ENCODE peak calls at places on chromosomes 7 and 10, in four cellular contexts. M is HepG2, F is A549, E is K562. U is an unnamed sample.

GRCh38 chr10:63719174-63719856 is 198.1 kb downstream of the REEP3 start:
- DNase-seq in E (no peak), M (peak), F (no peak), U (no peak)

GRCh38 chr10:70053212-70053895 is 708 bp downstream of the MACROH2A2 start:
- DNase-seq in E (no peak), F (peak), M (no peak), U (no peak)

GRCh38 chr10:48462482-48463020 is 142.3 kb downstream of the ARHGAP22 start:
- DNase-seq in E (no peak), F (no peak), M (no peak), U (no peak)

GRCh38 chr10:1513221-1513620 is 224.1 kb downstream of the ADARB2 start:
- DNase-seq in F (no peak), M (no peak), E (no peak), U (no peak)

GRCh38 chr7:140592957-140593356 is 47.7 kb downstream of the DENND2A start:
- DNase-seq in F (no peak), M (no peak), E (no peak), U (no peak)

GRCh38 chr7:108120196-108120595 is 10.0 kb downstream of the LAMB4 start:
- DNase-seq in E (no peak), F (no peak), M (no peak), U (no peak)

GRCh38 chr7:7911339-7911738 is 57.3 kb upstream of the GLCCI1 start:
- DNase-seq in F (peak), M (peak), E (no peak), U (no peak)

GRCh38 chr7:137998250-137998649 is 3.6 kb downstream of the CREB3L2 start:
- DNase-seq in M (no peak), E (no peak), F (no peak), U (peak)

GRCh38 chr7:54060643-54061042 is 481.5 kb upstream of the VSTM2A start:
- DNase-seq in E (no peak), M (no peak), F (no peak), U (no peak)

GRCh38 chr7:11830582-11831382 is 1.2 kb downstream of the THSD7A start:
- DNase-seq in E (no peak), F (no peak), M (no peak), U (peak)

GRCh38 chr10:12180221-12180974 is 15.3 kb downstream of the NUDT5 start:
- DNase-seq in M (no peak), E (no peak), F (no peak), U (no peak)

GRCh38 chr7:27962250-27962649 is 218.3 kb downstream of the JAZF1 start:
- DNase-seq in E (no peak), M (no peak), F (no peak), U (no peak)

GRCh38 chr7:27967639-27968038 is 213.0 kb downstream of the JAZF1 start:
- DNase-seq in E (no peak), M (no peak), F (no peak), U (no peak)

GRCh38 chr7:27965650-27966049 is 214.9 kb downstream of the JAZF1 start:
- DNase-seq in F (no peak), E (no peak), M (no peak), U (no peak)

GRCh38 chr7:27964840-27965239 is 215.8 kb downstream of the JAZF1 start:
- DNase-seq in E (no peak), M (no peak), F (no peak), U (no peak)

GRCh38 chr7:27966219-27966780 is 214.3 kb downstream of the JAZF1 start:
- DNase-seq in F (no peak), M (no peak), E (no peak), U (no peak)
- TF ChIP-seq JUN in F (no peak), M (no peak), E (no peak), U (no peak)

GRCh38 chr7:151725844-151726770 is 150.8 kb downstream of the PRKAG2 start:
- DNase-seq in F (no peak), E (no peak), M (no peak), U (no peak)
- TF ChIP-seq MYC in F (no peak), E (no peak), M (no peak), U (no peak)

GRCh38 chr10:131683281-131683861 is 217.4 kb upstream of the PPP2R2D start:
- DNase-seq in M (no peak), F (no peak), E (no peak), U (no peak)
- TF ChIP-seq JUN in M (no peak), F (no peak), E (no peak), U (no peak)

GRCh38 chr10:96830511-96831199 is 1.4 kb upstream of the LCOR start:
- DNase-seq in M (peak), F (peak), E (peak), U (peak)
- TF ChIP-seq MYC in M (no peak), F (no peak), E (no peak), U (no peak)